ENCODE peak calls at places on chromosome 4, in nine cellular contexts. T, C, E, G, H, X, A, O and R are unnamed samples.

GRCh38 chr4:70714488-70714887 is 7.3 kb upstream of the RUFY3 start:
- DNase-seq in T (no peak), C (no peak), E (no peak), G (no peak), H (no peak), X (no peak), A (no peak), O (no peak), R (no peak)

GRCh38 chr4:148469938-148470337 is 27.7 kb upstream of the NR3C2 start:
- DNase-seq in T (no peak), C (no peak), E (no peak), G (no peak), H (no peak), X (no peak), A (no peak), O (no peak), R (no peak)

GRCh38 chr4:138140879-138141278 is 101.3 kb downstream of the SLC7A11 start:
- DNase-seq in T (no peak), C (no peak), E (no peak), G (no peak), H (no peak), X (no peak), A (no peak), O (no peak), R (no peak)

GRCh38 chr4:166460769-166461550 is 587.9 kb downstream of the TLL1 start:
- DNase-seq in T (peak), C (no peak), E (no peak), G (no peak), H (no peak), X (peak), A (peak), O (no peak), R (no peak)

GRCh38 chr4:104425003-104425402 is 69.7 kb downstream of the CXXC4 start:
- DNase-seq in T (no peak), C (no peak), E (no peak), G (no peak), H (no peak), X (no peak), A (no peak), O (no peak), R (no peak)

GRCh38 chr4:110798682-110799081 is 175.8 kb upstream of the PITX2 start:
- DNase-seq in T (no peak), C (no peak), E (no peak), G (no peak), H (no peak), X (no peak), A (no peak), O (no peak), R (no peak)

GRCh38 chr4:152983774-152984411 is 47.8 kb downstream of the FHDC1 start:
- DNase-seq in T (peak), C (no peak), E (no peak), G (no peak), H (peak), X (peak), A (peak), O (no peak), R (no peak)

GRCh38 chr4:78345237-78345636 is 206.3 kb upstream of the ANXA3 start:
- DNase-seq in T (no peak), C (no peak), E (no peak), G (no peak), H (no peak), X (no peak), A (no peak), O (no peak), R (no peak)

GRCh38 chr4:79679859-79680258 is 271.8 kb upstream of the GK2 start:
- DNase-seq in T (no peak), C (no peak), E (no peak), G (no peak), H (no peak), X (no peak), A (no peak), O (no peak), R (no peak)

GRCh38 chr4:169492436-169493163 is 119.8 kb downstream of the NEK1 start:
- DNase-seq in T (peak), C (no peak), E (peak), G (no peak), H (peak), X (peak), A (peak), O (peak), R (peak)

GRCh38 chr4:170231377-170231776 is 141.6 kb upstream of the AADAT start:
- DNase-seq in T (no peak), C (no peak), E (no peak), G (no peak), H (no peak), X (no peak), A (no peak), O (no peak), R (no peak)

GRCh38 chr4:81470456-81471327 is 1.0 kb downstream of the RASGEF1B start:
- DNase-seq in T (peak), C (peak), E (peak), G (peak), H (no peak), X (peak), A (peak), O (peak), R (no peak)

GRCh38 chr4:56689231-56689630 is 8.1 kb upstream of the HOPX start:
- DNase-seq in T (no peak), C (no peak), E (no peak), G (no peak), H (no peak), X (no peak), A (no peak), O (no peak), R (no peak)

GRCh38 chr4:125750399-125750798 is 435.6 kb downstream of the FAT4 start:
- DNase-seq in T (no peak), C (no peak), E (no peak), G (no peak), H (peak), X (no peak), A (no peak), O (no peak), R (no peak)

GRCh38 chr4:125749354-125749753 is 434.6 kb downstream of the FAT4 start:
- DNase-seq in T (no peak), C (no peak), E (no peak), G (no peak), H (no peak), X (no peak), A (no peak), O (no peak), R (no peak)

DNA sequence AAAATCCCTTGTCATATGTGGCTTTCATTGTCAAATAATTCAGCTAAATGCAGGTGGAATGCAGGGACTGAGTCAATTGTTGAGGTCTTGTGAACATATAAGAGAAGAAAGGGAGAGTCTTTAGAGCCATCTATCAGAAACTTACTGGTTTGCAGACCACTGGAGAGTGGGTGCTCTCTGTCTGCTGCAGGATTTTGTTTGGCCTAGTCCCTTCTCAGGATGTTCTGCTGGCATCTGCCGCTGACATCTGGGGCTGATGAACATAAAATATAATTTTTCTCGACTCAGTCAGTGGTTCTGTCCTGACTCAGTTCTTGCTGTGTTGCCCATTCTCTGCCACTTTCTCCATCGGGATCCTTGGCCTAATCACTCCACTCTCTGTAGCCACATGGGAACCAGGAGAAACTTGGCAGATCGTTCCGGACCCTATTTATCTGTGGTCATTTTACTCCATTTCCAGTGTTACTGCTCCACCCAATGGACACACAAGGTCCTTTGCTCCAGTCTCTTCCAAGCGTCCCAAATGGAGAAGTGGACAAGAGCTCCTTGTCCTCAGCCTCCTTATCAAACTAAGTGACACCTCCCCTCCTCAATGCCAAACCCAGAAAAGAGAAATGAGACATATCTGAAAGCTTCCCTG is 436.2 kb downstream of the FAT4 start:
- DNase-seq in T (peak), C (peak), E (no peak), G (no peak), H (peak), X (peak), A (peak), O (peak), R (no peak)
- TF ChIP-seq CTCF in T (peak), C (no peak), E (no peak), G (no peak), H (peak), X (peak), A (peak), O (peak), R (no peak)

DNA sequence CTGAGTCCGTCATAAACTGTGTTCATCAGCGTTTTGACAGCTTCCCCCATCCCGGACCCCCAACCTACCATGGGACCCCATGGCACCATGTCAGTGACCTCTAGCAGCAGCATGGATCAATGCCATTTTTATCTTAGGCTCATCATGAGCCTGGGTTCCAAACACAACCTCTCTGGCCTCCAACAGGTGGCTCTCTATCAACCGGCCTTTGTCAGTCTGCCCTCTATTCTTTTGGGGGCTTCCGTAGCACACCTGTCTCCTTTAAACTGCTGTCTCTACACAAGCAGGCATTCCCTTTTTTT is 716 bp upstream of the TMEM150C start:
- DNase-seq in T (no peak), C (no peak), E (no peak), G (no peak), H (no peak), X (no peak), A (no peak), O (no peak), R (no peak)
- H3K4me3 ChIP-seq in T (peak), C (no peak), E (no peak), G (no peak), H (no peak), X (no peak), A (no peak), O (peak), R (no peak)

DNA sequence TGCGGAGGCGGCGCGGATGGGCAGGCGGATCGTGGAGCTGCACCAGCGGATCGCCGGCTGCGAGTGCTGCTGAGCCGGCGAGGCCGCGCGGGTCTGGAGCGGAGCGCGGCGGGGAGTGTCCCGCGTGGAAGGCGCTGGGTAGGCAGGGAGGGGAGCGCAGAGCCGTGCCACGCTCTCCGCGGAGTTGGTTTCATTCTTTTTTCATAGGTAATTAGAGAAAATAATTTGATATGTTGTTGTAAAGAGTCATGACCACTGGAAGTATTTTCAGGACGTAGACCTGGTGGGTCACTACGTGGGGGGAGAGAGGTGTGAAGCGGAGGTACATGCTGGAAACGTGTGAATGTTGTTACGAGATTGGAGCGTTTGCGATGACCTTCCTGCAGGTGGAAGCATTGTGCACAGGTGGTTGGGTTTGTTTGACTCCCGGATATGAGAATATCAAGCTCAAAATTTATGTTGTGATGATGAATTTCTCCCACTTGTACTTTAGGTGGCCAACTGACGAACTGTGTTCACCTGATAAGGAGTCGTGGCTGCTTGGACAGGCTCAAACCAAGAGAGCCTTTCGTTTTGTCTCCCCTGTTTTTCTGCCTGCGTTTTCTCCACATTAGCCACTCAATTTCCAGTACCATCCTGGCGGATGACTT is 19.1 kb upstream of the S100P start:
- DNase-seq in T (peak), C (no peak), E (peak), G (peak), H (peak), X (peak), A (peak), O (peak), R (peak)
- TF ChIP-seq CTCF in T (peak), C (no peak), E (peak), G (peak), H (peak), X (peak), A (peak), O (peak), R (peak)

GRCh38 chr4:107800058-107800457 is 24.7 kb upstream of the SGMS2 start:
- DNase-seq in T (no peak), C (no peak), E (no peak), G (peak), H (no peak), X (no peak), A (no peak), O (no peak), R (no peak)
- H3K4me3 ChIP-seq in T (no peak), C (no peak), E (no peak), G (no peak), H (no peak), X (no peak), A (no peak), O (no peak), R (no peak)

DNA sequence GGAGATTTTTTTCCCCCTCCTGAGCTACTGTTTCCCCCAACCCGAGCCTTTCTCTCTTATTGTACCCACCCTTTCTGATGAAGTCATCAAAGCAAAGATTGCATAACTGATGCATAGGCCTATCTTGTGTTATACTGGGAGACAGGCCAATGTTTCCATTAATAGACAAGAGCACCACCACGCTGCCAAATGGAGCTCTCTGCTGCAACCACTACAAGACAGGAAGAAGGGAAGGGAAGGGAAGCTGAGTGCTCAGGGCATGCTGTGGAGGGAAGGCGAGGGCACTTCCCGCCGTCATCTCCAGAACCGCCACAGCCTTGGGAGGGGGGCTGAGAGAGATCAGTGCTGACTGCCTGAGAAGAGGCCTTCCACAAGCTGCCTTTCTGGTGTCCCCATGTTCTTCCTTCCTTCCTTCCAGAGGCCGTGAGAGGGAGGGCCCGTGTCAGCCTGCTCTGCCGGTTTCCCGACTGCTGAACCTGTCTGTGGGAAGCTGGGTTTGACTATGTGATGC is 75.0 kb downstream of the MGST2 start:
- DNase-seq in T (peak), C (peak), E (no peak), G (peak), H (peak), X (peak), A (peak), O (no peak), R (no peak)
- TF ChIP-seq CTCF in T (peak), C (peak), E (no peak), G (no peak), H (peak), X (peak), A (peak), O (no peak), R (no peak)

DNA sequence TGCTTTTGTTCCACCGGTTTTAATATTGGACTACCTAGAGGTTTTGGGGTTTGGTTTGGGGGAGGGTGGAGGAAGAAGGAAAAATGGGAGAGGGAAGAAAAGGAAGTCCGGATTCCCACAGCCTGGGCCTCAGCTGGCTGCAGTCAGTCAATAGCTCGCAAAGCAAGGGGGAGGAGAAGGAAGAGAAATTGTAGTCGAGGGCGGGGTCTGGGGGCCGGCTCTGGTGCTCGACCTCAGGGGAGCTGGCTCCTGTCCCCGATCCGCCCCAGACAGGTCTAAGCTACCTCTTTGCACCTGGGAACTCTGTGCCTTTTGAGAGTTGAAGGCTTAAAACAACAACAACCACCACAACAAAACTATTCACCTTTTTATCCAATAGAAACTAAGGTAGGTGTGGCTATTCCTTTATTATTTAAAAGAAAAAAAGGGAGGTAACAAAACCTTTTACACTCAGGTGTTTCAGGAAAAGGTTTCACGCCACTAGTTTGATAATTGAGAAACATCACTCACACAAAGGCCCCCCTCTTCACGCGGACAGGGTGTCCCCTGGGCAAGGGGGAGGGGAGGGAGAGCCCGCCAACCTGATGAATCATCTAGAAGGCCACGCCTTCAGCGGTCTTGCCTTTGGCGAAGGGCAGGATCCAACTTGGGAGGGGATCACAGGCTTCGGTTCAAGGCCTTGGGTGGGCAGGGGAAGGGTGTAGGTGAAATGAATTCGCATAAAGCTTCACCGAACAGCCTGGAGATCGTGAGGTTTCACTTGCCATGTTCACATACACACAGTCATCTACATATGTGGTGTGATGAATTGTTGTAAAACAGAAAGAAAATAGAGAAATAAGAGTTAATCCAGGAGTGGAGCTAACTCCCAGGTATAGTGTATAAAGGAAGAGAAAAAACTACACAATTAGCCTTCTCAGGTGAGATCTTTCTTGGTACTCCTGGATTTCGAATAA is 1.7 kb upstream of the LNX1 start:
- DNase-seq in T (no peak), C (peak), E (no peak), G (peak), H (no peak), X (peak), A (peak), O (peak), R (no peak)
- H3K4me3 ChIP-seq in T (peak), C (no peak), E (no peak), G (no peak), H (no peak), X (peak), A (peak), O (peak), R (peak)

GRCh38 chr4:791201-791865 is 34.6 kb downstream of the CPLX1 start:
- DNase-seq in T (no peak), C (no peak), E (no peak), G (no peak), H (no peak), X (no peak), A (no peak), O (no peak), R (no peak)

GRCh38 chr4:793109-793861 is 32.6 kb downstream of the CPLX1 start:
- DNase-seq in T (no peak), C (no peak), E (peak), G (no peak), H (no peak), X (no peak), A (no peak), O (peak), R (no peak)

GRCh38 chr4:793941-794621 is 31.8 kb downstream of the CPLX1 start:
- DNase-seq in T (no peak), C (no peak), E (peak), G (no peak), H (peak), X (no peak), A (peak), O (no peak), R (no peak)

GRCh38 chr4:791866-792630 is 33.9 kb downstream of the CPLX1 start:
- DNase-seq in T (no peak), C (peak), E (no peak), G (peak), H (no peak), X (no peak), A (no peak), O (no peak), R (no peak)

GRCh38 chr4:792729-793108 is 33.2 kb downstream of the CPLX1 start:
- DNase-seq in T (no peak), C (no peak), E (peak), G (peak), H (no peak), X (no peak), A (no peak), O (no peak), R (peak)
- TF ChIP-seq CTCF in T (no peak), C (no peak), E (peak), G (no peak), H (no peak), X (no peak), A (no peak), O (no peak), R (no peak)

GRCh38 chr4:26323807-26324206 is 3.0 kb downstream of the RBPJ start:
- DNase-seq in T (no peak), C (no peak), E (no peak), G (no peak), H (peak), X (peak), A (peak), O (no peak), R (no peak)
- H3K4me3 ChIP-seq in T (no peak), C (no peak), E (no peak), G (no peak), H (no peak), X (no peak), A (no peak), O (no peak), R (no peak)

GRCh38 chr4:83110222-83110945 is 4.1 kb downstream of the PLAC8 start:
- DNase-seq in T (peak), C (peak), E (peak), G (peak), H (peak), X (peak), A (peak), O (peak), R (peak)
- TF ChIP-seq CTCF in T (peak), C (no peak), E (peak), G (peak), H (peak), X (peak), A (peak), O (peak), R (peak)

GRCh38 chr4:1002631-1003251 is 8.7 kb upstream of the FGFRL1 start:
- DNase-seq in T (no peak), C (no peak), E (no peak), G (no peak), H (no peak), X (no peak), A (no peak), O (peak), R (no peak)

GRCh38 chr4:1001561-1002130 is 8.4 kb upstream of the SLC26A1 start:
- DNase-seq in T (no peak), C (no peak), E (no peak), G (peak), H (no peak), X (no peak), A (no peak), O (no peak), R (no peak)

GRCh38 chr4:1003271-1004070 is 8.0 kb upstream of the FGFRL1 start:
- DNase-seq in T (no peak), C (no peak), E (no peak), G (no peak), H (no peak), X (no peak), A (no peak), O (peak), R (no peak)

GRCh38 chr4:1000686-1001260 is 7.6 kb upstream of the SLC26A1 start:
- DNase-seq in T (no peak), C (no peak), E (no peak), G (no peak), H (no peak), X (no peak), A (no peak), O (no peak), R (no peak)

GRCh38 chr4:1002131-1002630 is 9.0 kb upstream of the SLC26A1 start:
- DNase-seq in T (no peak), C (peak), E (no peak), G (peak), H (no peak), X (peak), A (peak), O (peak), R (no peak)
- H3K4me3 ChIP-seq in T (no peak), C (no peak), E (no peak), G (no peak), H (no peak), X (no peak), A (no peak), O (peak), R (no peak)